ENCODE peak calls at places on chromosome 22, in four cellular contexts. W, Q, O and F are unnamed samples.

GRCh38 chr22:42708393-42708792 is 12.3 kb downstream of the A4GALT start:
- DNase-seq in O (no peak), Q (no peak), W (no peak), F (no peak)

GRCh38 chr22:44344407-44344806 is 31.7 kb upstream of the SHISAL1 start:
- DNase-seq in Q (no peak), W (no peak), O (no peak), F (no peak)

GRCh38 chr22:50079689-50080465 is 5.3 kb downstream of the MLC1 start:
- DNase-seq in Q (no peak), W (no peak), O (no peak), F (no peak)

GRCh38 chr22:30869996-30870395 is 98.6 kb downstream of the MORC2 start:
- DNase-seq in O (no peak), W (peak; percentile 40), Q (no peak), F (no peak)

GRCh38 chr22:50606126-50606525 is 5.5 kb downstream of the MAPK8IP2 start:
- DNase-seq in Q (no peak), O (no peak), W (no peak), F (no peak)

GRCh38 chr22:42792909-42793847 is 63.9 kb downstream of the ARFGAP3 start:
- DNase-seq in O (no peak), Q (no peak), W (peak; percentile 62), F (no peak)

GRCh38 chr22:50112151-50113118 is 22.6 kb downstream of the MOV10L1 start:
- DNase-seq in W (no peak), Q (no peak), O (no peak), F (no peak)

GRCh38 chr22:34283844-34284243 is 363.6 kb upstream of the LARGE1 start:
- DNase-seq in Q (peak; percentile 16), O (no peak), W (no peak), F (no peak)

GRCh38 chr22:41263704-41264103 is 22.3 kb downstream of the RANGAP1 start:
- DNase-seq in W (no peak), Q (no peak), O (no peak), F (no peak)

GRCh38 chr22:31230871-31231621 is 18.9 kb downstream of the LIMK2 start:
- DNase-seq in W (no peak), Q (peak; percentile 35), O (no peak), F (peak; percentile 48)

GRCh38 chr22:40128989-40129388 is 48.7 kb upstream of the TNRC6B start:
- DNase-seq in W (no peak), O (no peak), Q (no peak), F (no peak)

GRCh38 chr22:21939392-21940319 is 13.0 kb downstream of the PPM1F start:
- DNase-seq in O (no peak), W (no peak), Q (peak; percentile 42), F (no peak)

GRCh38 chr22:50613291-50613981 is 12.8 kb downstream of the MAPK8IP2 start:
- DNase-seq in O (no peak), W (peak; percentile 92), Q (peak; percentile 44), F (no peak)

GRCh38 chr22:30211124-30211820 is 35.3 kb downstream of the LIF start:
- DNase-seq in Q (no peak), W (peak; percentile 33), O (no peak), F (no peak)

GRCh38 chr22:21961127-21961867 is 8.6 kb upstream of the PPM1F start:
- DNase-seq in W (no peak), O (no peak), Q (no peak), F (no peak)

GRCh38 chr22:44577391-44578114 is 79.5 kb upstream of the RTL6 start:
- DNase-seq in W (peak; percentile 46), O (no peak), Q (peak; percentile 6), F (no peak)

GRCh38 chr22:34688825-34689224 is 377.1 kb upstream of the ISX start:
- DNase-seq in W (no peak), Q (peak; percentile 13), O (no peak), F (no peak)

GRCh38 chr22:49139492-49140151 is 688.1 kb downstream of the BRD1 start:
- DNase-seq in Q (no peak), W (no peak), O (no peak), F (no peak)

GRCh38 chr22:21797444-21798221 is 62.0 kb upstream of the YPEL1 start:
- DNase-seq in Q (no peak), O (no peak), W (no peak), F (no peak)

GRCh38 chr22:32823024-32823730 is 21.7 kb downstream of the TIMP3 start:
- DNase-seq in O (peak; percentile 61), W (no peak), Q (peak; percentile 78), F (no peak)

GRCh38 chr22:30883586-30884145 is 84.9 kb downstream of the MORC2 start:
- DNase-seq in Q (no peak), W (no peak), O (no peak), F (no peak)

GRCh38 chr22:30204742-30205111 is 41.8 kb downstream of the LIF start:
- DNase-seq in O (no peak), W (no peak), Q (no peak), F (no peak)

GRCh38 chr22:44120314-44120704 is 60.4 kb upstream of the PARVG start:
- DNase-seq in W (peak; percentile 13), Q (peak; percentile 42), O (no peak), F (no peak)

GRCh38 chr22:41256898-41257260 is 16.1 kb upstream of the CHADL start:
- DNase-seq in Q (no peak), O (no peak), W (no peak), F (no peak)

GRCh38 chr22:35315855-35316745 is 16.4 kb downstream of the TOM1 start:
- DNase-seq in Q (no peak), W (peak; percentile 57), O (no peak), F (no peak)

GRCh38 chr22:49078076-49078710 is 749.5 kb downstream of the BRD1 start:
- DNase-seq in O (no peak), W (peak; percentile 58), Q (no peak), F (no peak)

GRCh38 chr22:23055448-23056179 is 14.7 kb upstream of the GNAZ start:
- DNase-seq in W (no peak), O (no peak), Q (no peak), F (no peak)

GRCh38 chr22:23053051-23053707 is 17.1 kb upstream of the GNAZ start:
- DNase-seq in O (no peak), Q (no peak), W (peak; percentile 27), F (no peak)

GRCh38 chr22:23053912-23054530 is 16.3 kb upstream of the GNAZ start:
- DNase-seq in Q (no peak), O (no peak), W (peak; percentile 43), F (no peak)

GRCh38 chr22:23057331-23057730 is 13.0 kb upstream of the GNAZ start:
- DNase-seq in Q (no peak), O (no peak), W (no peak), F (no peak)

GRCh38 chr22:23054531-23055257 is 15.6 kb upstream of the GNAZ start:
- DNase-seq in W (peak; percentile 36), O (no peak), Q (no peak), F (no peak)
- H3K27ac ChIP-seq in W (no peak overlapping the region), O (no peak overlapping the region), Q (no peak overlapping the region), F (no peak overlapping the region)

DNA sequence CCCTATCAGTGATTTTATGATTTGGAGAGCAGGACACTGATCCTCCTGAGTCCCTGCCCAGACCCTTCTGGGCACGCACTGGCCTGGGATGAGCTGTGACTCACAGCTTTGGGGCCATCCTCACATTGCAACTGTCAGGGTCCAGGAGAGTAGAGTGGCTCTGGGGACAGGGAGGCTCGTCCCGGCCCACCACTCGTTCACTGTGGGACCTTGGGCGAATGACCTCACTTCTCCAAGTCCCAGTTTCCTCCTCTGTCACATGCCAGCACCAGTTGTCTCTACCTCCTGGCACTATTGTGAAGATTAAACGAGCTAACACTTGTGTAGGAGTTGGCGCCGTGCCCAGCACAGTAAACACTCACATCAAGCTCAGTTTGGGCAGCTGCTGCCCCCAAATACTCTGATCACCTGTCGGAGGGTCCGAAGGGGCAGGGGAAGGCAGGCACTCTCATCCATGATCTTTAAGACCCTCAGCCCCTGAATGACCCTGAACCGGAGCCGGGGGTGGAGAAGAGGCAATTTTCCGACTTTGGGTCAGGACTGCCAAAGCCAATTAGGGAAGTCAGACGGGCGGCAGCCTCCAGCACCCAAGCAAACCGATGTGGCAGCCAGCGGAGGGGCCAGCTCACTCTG is 235.1 kb downstream of the MIAT start:
- DNase-seq in O (no peak), Q (peak; percentile 11), W (peak; percentile 76), F (no peak)
- H3K27ac ChIP-seq in O (no peak overlapping the region), Q (no peak overlapping the region), W (no peak overlapping the region), F (no peak overlapping the region)

GRCh38 chr22:38861927-38862326 is 10.1 kb downstream of the CBX6 start:
- DNase-seq in W (peak; percentile 40), Q (no peak), O (no peak), F (no peak)
- H3K27ac ChIP-seq in W (no peak overlapping the region), Q (no peak overlapping the region), O (no peak overlapping the region), F (no peak overlapping the region)

DNA sequence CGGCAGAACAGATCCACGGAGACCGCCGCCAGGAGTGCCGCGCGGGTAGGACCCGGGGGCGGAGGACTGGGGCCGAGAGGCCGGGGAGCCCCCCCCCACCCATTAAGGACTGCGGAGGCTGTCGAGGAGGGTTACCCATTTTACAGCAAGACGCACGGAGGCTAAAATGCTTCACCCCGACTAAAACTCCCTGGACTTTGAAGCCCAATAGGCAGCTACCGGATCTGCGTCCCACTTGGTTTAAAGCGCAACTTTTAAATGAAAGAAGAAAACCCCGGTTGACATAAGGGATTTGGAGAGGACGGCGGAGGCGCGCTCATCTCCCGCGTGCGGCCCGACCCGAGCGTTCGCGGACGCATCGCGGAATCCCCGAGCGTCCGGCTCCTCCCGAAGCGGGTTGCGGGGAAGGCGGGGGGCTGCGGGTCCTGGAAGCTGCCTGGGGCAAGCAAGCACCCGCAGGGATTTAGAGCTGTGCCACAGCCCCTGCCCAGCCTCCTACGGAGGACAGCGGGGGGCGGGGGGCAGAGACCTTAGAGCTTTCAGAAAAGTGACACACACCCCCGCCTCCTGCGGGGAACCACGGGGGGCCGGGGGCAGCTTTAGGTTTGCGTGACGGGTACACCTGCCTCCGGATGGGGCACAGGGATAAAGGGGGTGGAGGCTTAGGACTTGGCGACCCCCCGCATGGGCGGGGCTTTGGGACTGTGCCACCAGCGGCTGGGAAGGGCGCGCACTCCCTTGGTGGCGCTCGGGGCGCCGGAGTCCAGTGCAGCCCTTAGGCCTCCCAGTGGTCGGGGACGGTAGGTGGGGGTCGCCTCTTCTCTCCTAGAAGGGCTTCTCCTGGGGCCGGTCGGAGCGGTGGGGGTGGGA is 761 bp upstream of the CELSR1 start:
- DNase-seq in Q (peak; percentile 58), W (peak; percentile 83), O (no peak), F (no peak)
- H3K27ac ChIP-seq in Q (no peak overlapping the region), W (peak overlapping the region; percentile 70), O (no peak overlapping the region), F (no peak overlapping the region)

GRCh38 chr22:38219644-38220043 is 17.9 kb downstream of the MAFF start:
- DNase-seq in O (no peak), W (no peak), Q (peak; percentile 89), F (no peak)
- H3K27ac ChIP-seq in O (no peak overlapping the region), W (peak overlapping the region; percentile 78), Q (peak overlapping the region; percentile 81), F (peak overlapping the region; percentile 58)

GRCh38 chr22:45934659-45935341 is 42.2 kb downstream of the WNT7B start:
- DNase-seq in O (no peak), Q (no peak), W (no peak), F (no peak)
- H3K27ac ChIP-seq in O (no peak overlapping the region), Q (no peak overlapping the region), W (no peak overlapping the region), F (no peak overlapping the region)

DNA sequence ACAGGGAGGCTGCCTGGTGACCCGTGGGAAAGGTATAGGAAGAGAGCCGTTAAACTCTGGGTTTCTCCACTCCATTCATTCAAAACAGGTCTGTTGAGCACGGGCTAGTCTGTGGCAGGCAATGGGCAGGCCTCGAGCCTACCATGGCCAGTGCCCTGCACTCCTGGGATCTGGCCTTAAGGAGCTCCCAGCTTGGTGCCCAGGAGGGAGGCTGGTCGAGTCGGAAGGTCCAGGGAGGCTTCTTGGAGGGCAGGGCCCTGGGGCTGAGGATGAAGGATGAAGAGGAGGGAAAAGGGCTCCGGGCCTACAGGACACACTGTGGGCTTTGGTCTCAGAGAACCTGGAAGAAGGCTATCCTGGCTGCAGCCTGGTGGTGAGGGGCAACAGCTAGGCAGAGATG is 41.9 kb upstream of the MN1 start:
- DNase-seq in W (no peak), Q (no peak), O (no peak), F (no peak)
- H3K27ac ChIP-seq in W (no peak overlapping the region), Q (no peak overlapping the region), O (no peak overlapping the region), F (no peak overlapping the region)